ENCODE peak calls at places on chromosomes 5 and 9, in four cellular contexts. One of them, this sample, is unnamed.

GRCh38 chr9:129989362-129989708 is 53.7 kb downstream of the FNBP1 start:
- DNase-seq in HTR-8/SVneo: no peak
- DNase-seq in CD8-positive, alpha-beta memory T cell: no peak
- DNase-seq in endothelial cell of umbilical vein: no peak
- DNase-seq in this sample: no peak

GRCh38 chr9:96321515-96321914 is 19.5 kb upstream of the HSD17B3 start:
- DNase-seq in HTR-8/SVneo: no peak
- DNase-seq in CD8-positive, alpha-beta memory T cell: no peak
- DNase-seq in endothelial cell of umbilical vein: no peak
- DNase-seq in this sample: no peak

GRCh38 chr9:5557606-5558587 is 47.6 kb downstream of the PDCD1LG2 start:
- DNase-seq in HTR-8/SVneo: no peak
- DNase-seq in CD8-positive, alpha-beta memory T cell: peak
- DNase-seq in endothelial cell of umbilical vein: no peak
- DNase-seq in this sample: no peak

GRCh38 chr5:139733698-139734491 is 61.7 kb upstream of the PSD2 start:
- DNase-seq in HTR-8/SVneo: no peak
- DNase-seq in CD8-positive, alpha-beta memory T cell: no peak
- DNase-seq in endothelial cell of umbilical vein: no peak
- DNase-seq in this sample: no peak

GRCh38 chr5:56534102-56534501 is 281.2 kb upstream of the MAP3K1 start:
- DNase-seq in HTR-8/SVneo: no peak
- DNase-seq in CD8-positive, alpha-beta memory T cell: no peak
- DNase-seq in endothelial cell of umbilical vein: no peak
- DNase-seq in this sample: no peak

GRCh38 chr9:18495065-18495464 is 21.1 kb downstream of the ADAMTSL1 start:
- DNase-seq in HTR-8/SVneo: no peak
- DNase-seq in CD8-positive, alpha-beta memory T cell: no peak
- DNase-seq in endothelial cell of umbilical vein: no peak
- DNase-seq in this sample: no peak

GRCh38 chr9:126166866-126167265 is 159.8 kb upstream of the MVB12B start:
- DNase-seq in HTR-8/SVneo: no peak
- DNase-seq in CD8-positive, alpha-beta memory T cell: no peak
- DNase-seq in endothelial cell of umbilical vein: no peak
- DNase-seq in this sample: no peak

GRCh38 chr9:134962065-134962997 is 44.6 kb upstream of the FCN1 start:
- DNase-seq in HTR-8/SVneo: no peak
- DNase-seq in CD8-positive, alpha-beta memory T cell: no peak
- DNase-seq in endothelial cell of umbilical vein: no peak
- DNase-seq in this sample: no peak

GRCh38 chr9:130833324-130833990 is 1.6 kb upstream of the ABL1 start:
- DNase-seq in HTR-8/SVneo: no peak
- DNase-seq in CD8-positive, alpha-beta memory T cell: no peak
- DNase-seq in endothelial cell of umbilical vein: peak
- DNase-seq in this sample: no peak

GRCh38 chr9:7976167-7976755 is 176.7 kb upstream of the DMAC1 start:
- DNase-seq in HTR-8/SVneo: no peak
- DNase-seq in CD8-positive, alpha-beta memory T cell: peak
- DNase-seq in endothelial cell of umbilical vein: no peak
- DNase-seq in this sample: no peak

GRCh38 chr5:82274343-82275266 is 3.5 kb downstream of the RPS23 start:
- DNase-seq in HTR-8/SVneo: no peak
- DNase-seq in CD8-positive, alpha-beta memory T cell: no peak
- DNase-seq in endothelial cell of umbilical vein: no peak
- DNase-seq in this sample: no peak

GRCh38 chr5:63686938-63687337 is 275.3 kb downstream of the HTR1A start:
- DNase-seq in HTR-8/SVneo: no peak
- DNase-seq in CD8-positive, alpha-beta memory T cell: no peak
- DNase-seq in endothelial cell of umbilical vein: no peak
- DNase-seq in this sample: peak

GRCh38 chr5:115100556-115100955 is 69.2 kb downstream of the TRIM36 start:
- DNase-seq in HTR-8/SVneo: no peak
- DNase-seq in CD8-positive, alpha-beta memory T cell: no peak
- DNase-seq in endothelial cell of umbilical vein: no peak
- DNase-seq in this sample: peak

GRCh38 chr5:1752881-1753280 is 46.8 kb downstream of the MRPL36 start:
- DNase-seq in HTR-8/SVneo: no peak
- DNase-seq in CD8-positive, alpha-beta memory T cell: no peak
- DNase-seq in endothelial cell of umbilical vein: no peak
- DNase-seq in this sample: no peak

GRCh38 chr5:91150189-91150588 is 232.9 kb downstream of the ARRDC3 start:
- DNase-seq in HTR-8/SVneo: no peak
- DNase-seq in CD8-positive, alpha-beta memory T cell: no peak
- DNase-seq in endothelial cell of umbilical vein: no peak
- DNase-seq in this sample: no peak

GRCh38 chr5:66634601-66635000 is 38.4 kb downstream of the MAST4 start:
- DNase-seq in HTR-8/SVneo: no peak
- DNase-seq in CD8-positive, alpha-beta memory T cell: no peak
- DNase-seq in endothelial cell of umbilical vein: no peak
- DNase-seq in this sample: no peak

GRCh38 chr5:11261226-11261625 is 500.2 kb upstream of the DAP start:
- DNase-seq in HTR-8/SVneo: no peak
- DNase-seq in CD8-positive, alpha-beta memory T cell: no peak
- DNase-seq in endothelial cell of umbilical vein: no peak
- DNase-seq in this sample: no peak

GRCh38 chr5:94830520-94830919 is 212.1 kb downstream of the SLF1 start:
- DNase-seq in HTR-8/SVneo: no peak
- DNase-seq in CD8-positive, alpha-beta memory T cell: no peak
- DNase-seq in endothelial cell of umbilical vein: peak
- DNase-seq in this sample: no peak

GRCh38 chr9:129280236-129281231 is 102.5 kb upstream of the IER5L start:
- DNase-seq in HTR-8/SVneo: no peak
- DNase-seq in CD8-positive, alpha-beta memory T cell: no peak
- DNase-seq in endothelial cell of umbilical vein: no peak
- DNase-seq in this sample: no peak

GRCh38 chr9:126860757-126861466 is 473 bp downstream of the ZBTB34 start:
- DNase-seq in HTR-8/SVneo: peak
- DNase-seq in CD8-positive, alpha-beta memory T cell: peak
- DNase-seq in endothelial cell of umbilical vein: peak
- DNase-seq in this sample: no peak

GRCh38 chr5:149677721-149678120 is 52.4 kb upstream of the PPARGC1B start:
- DNase-seq in HTR-8/SVneo: no peak
- DNase-seq in CD8-positive, alpha-beta memory T cell: no peak
- DNase-seq in endothelial cell of umbilical vein: no peak
- DNase-seq in this sample: no peak

GRCh38 chr9:115212832-115213231 is 94.9 kb upstream of the TNC start:
- DNase-seq in HTR-8/SVneo: no peak
- DNase-seq in CD8-positive, alpha-beta memory T cell: no peak
- DNase-seq in endothelial cell of umbilical vein: no peak
- DNase-seq in this sample: no peak

GRCh38 chr5:172800088-172800551 is 29.1 kb upstream of the DUSP1 start:
- DNase-seq in HTR-8/SVneo: no peak
- DNase-seq in CD8-positive, alpha-beta memory T cell: no peak
- DNase-seq in endothelial cell of umbilical vein: no peak
- DNase-seq in this sample: no peak

GRCh38 chr9:98427491-98427890 is 172.0 kb upstream of the TBC1D2 start:
- DNase-seq in HTR-8/SVneo: no peak
- DNase-seq in CD8-positive, alpha-beta memory T cell: no peak
- DNase-seq in endothelial cell of umbilical vein: no peak
- DNase-seq in this sample: no peak

GRCh38 chr9:15642369-15642962 is 89.6 kb downstream of the CCDC171 start:
- DNase-seq in HTR-8/SVneo: peak
- DNase-seq in CD8-positive, alpha-beta memory T cell: no peak
- DNase-seq in endothelial cell of umbilical vein: peak
- DNase-seq in this sample: peak

GRCh38 chr5:180598316-180598701 is 7.0 kb upstream of the SCGB3A1 start:
- DNase-seq in HTR-8/SVneo: no peak
- DNase-seq in CD8-positive, alpha-beta memory T cell: no peak
- DNase-seq in endothelial cell of umbilical vein: no peak
- DNase-seq in this sample: no peak

GRCh38 chr5:149114403-149115312 is 26.6 kb upstream of the ABLIM3 start:
- DNase-seq in HTR-8/SVneo: peak
- DNase-seq in CD8-positive, alpha-beta memory T cell: peak
- DNase-seq in endothelial cell of umbilical vein: peak
- DNase-seq in this sample: peak

GRCh38 chr9:14433841-14434511 is 120.0 kb upstream of the NFIB start:
- DNase-seq in HTR-8/SVneo: peak
- DNase-seq in CD8-positive, alpha-beta memory T cell: no peak
- DNase-seq in endothelial cell of umbilical vein: no peak
- DNase-seq in this sample: peak

GRCh38 chr5:5302201-5302600 is 120.3 kb upstream of the ICE1 start:
- DNase-seq in HTR-8/SVneo: no peak
- DNase-seq in CD8-positive, alpha-beta memory T cell: no peak
- DNase-seq in endothelial cell of umbilical vein: no peak
- DNase-seq in this sample: no peak

GRCh38 chr5:150615141-150615699 is 25.2 kb upstream of the SYNPO start:
- DNase-seq in HTR-8/SVneo: no peak
- DNase-seq in CD8-positive, alpha-beta memory T cell: no peak
- DNase-seq in endothelial cell of umbilical vein: peak
- DNase-seq in this sample: no peak

GRCh38 chr5:148482196-148482595 is 98.4 kb downstream of the FBXO38 start:
- DNase-seq in HTR-8/SVneo: no peak
- DNase-seq in CD8-positive, alpha-beta memory T cell: no peak
- DNase-seq in endothelial cell of umbilical vein: no peak
- DNase-seq in this sample: no peak

GRCh38 chr9:34991833-34992375 is 2.4 kb downstream of the DNAJB5 start:
- DNase-seq in HTR-8/SVneo: no peak
- DNase-seq in CD8-positive, alpha-beta memory T cell: no peak
- DNase-seq in endothelial cell of umbilical vein: no peak
- DNase-seq in this sample: no peak

GRCh38 chr5:128673970-128674369 is 135.9 kb upstream of the FBN2 start:
- DNase-seq in HTR-8/SVneo: no peak
- DNase-seq in CD8-positive, alpha-beta memory T cell: no peak
- DNase-seq in endothelial cell of umbilical vein: no peak
- DNase-seq in this sample: no peak

GRCh38 chr5:5229405-5229804 is 89.3 kb downstream of the ADAMTS16 start:
- DNase-seq in HTR-8/SVneo: no peak
- DNase-seq in CD8-positive, alpha-beta memory T cell: no peak
- DNase-seq in endothelial cell of umbilical vein: no peak
- DNase-seq in this sample: no peak

GRCh38 chr5:175796536-175797499 is 74.6 kb upstream of the CPLX2 start:
- DNase-seq in HTR-8/SVneo: peak
- DNase-seq in CD8-positive, alpha-beta memory T cell: peak
- DNase-seq in endothelial cell of umbilical vein: peak
- DNase-seq in this sample: peak

GRCh38 chr5:20213803-20214202 is 225.8 kb upstream of the CDH18 start:
- DNase-seq in HTR-8/SVneo: no peak
- DNase-seq in CD8-positive, alpha-beta memory T cell: no peak
- DNase-seq in endothelial cell of umbilical vein: no peak
- DNase-seq in this sample: no peak

GRCh38 chr5:108481355-108481931 is 99.5 kb upstream of the FBXL17 start:
- DNase-seq in HTR-8/SVneo: peak
- DNase-seq in CD8-positive, alpha-beta memory T cell: no peak
- DNase-seq in endothelial cell of umbilical vein: peak
- DNase-seq in this sample: peak

GRCh38 chr5:152170350-152170749 is 234.7 kb downstream of the NMUR2 start:
- DNase-seq in HTR-8/SVneo: peak
- DNase-seq in CD8-positive, alpha-beta memory T cell: no peak
- DNase-seq in endothelial cell of umbilical vein: no peak
- DNase-seq in this sample: no peak